ENCODE peak calls at places on chromosomes 6 and 20, in nine cellular contexts. K is effector CD4-positive, alpha-beta T cell; W is ELR; V is fibroblast of mammary gland; P is NCI-H146; N is GM19239; U is Daoy; Y is WTC11; T is H7. G is an unnamed sample.

GRCh38 chr20:58781138-58781537 is 69.6 kb downstream of the GNAS-AS1 start:
- DNase-seq in K (no peak), W (no peak), V (no peak), P (no peak), N (no peak), U (no peak), Y (no peak), T (no peak), G (peak)

GRCh38 chr6:152232494-152233151 is 404.5 kb downstream of the SYNE1 start:
- DNase-seq in K (no peak), W (peak), V (peak), P (no peak), N (no peak), U (peak), Y (no peak), T (no peak), G (no peak)

GRCh38 chr6:21095462-21095861 is 498.1 kb upstream of the SOX4 start:
- DNase-seq in K (no peak), W (no peak), V (no peak), P (no peak), N (no peak), U (no peak), Y (no peak), T (no peak), G (no peak)

GRCh38 chr6:140180306-140180705 is 805.9 kb upstream of the CITED2 start:
- DNase-seq in K (no peak), W (no peak), V (no peak), P (no peak), N (no peak), U (no peak), Y (no peak), T (no peak), G (no peak)

GRCh38 chr6:130708338-130708737 is 118.9 kb upstream of the SMLR1 start:
- DNase-seq in K (no peak), W (peak), V (no peak), P (no peak), N (no peak), U (no peak), Y (no peak), T (no peak), G (peak)

GRCh38 chr20:46547995-46548394 is 2.5 kb downstream of the OCSTAMP start:
- DNase-seq in K (no peak), W (no peak), V (no peak), P (no peak), N (no peak), U (no peak), Y (no peak), T (no peak), G (no peak)

GRCh38 chr20:20009784-20010253 is 7.3 kb upstream of the NAA20 start:
- DNase-seq in K (no peak), W (no peak), V (no peak), P (peak), N (no peak), U (no peak), Y (peak), T (peak), G (peak)

GRCh38 chr6:140537211-140537610 is 1162.8 kb upstream of the CITED2 start:
- DNase-seq in K (no peak), W (peak), V (peak), P (no peak), N (no peak), U (no peak), Y (no peak), T (no peak), G (no peak)

GRCh38 chr20:13101701-13102100 is 92.9 kb downstream of the SPTLC3 start:
- DNase-seq in K (no peak), W (peak), V (peak), P (no peak), N (no peak), U (peak), Y (no peak), T (no peak), G (no peak)

GRCh38 chr6:29815118-29815750 is 12.4 kb upstream of the HLA-G start:
- DNase-seq in K (no peak), W (no peak), V (no peak), P (no peak), N (no peak), U (no peak), Y (no peak), T (no peak), G (no peak)

GRCh38 chr6:169720207-169720855 is 4.0 kb downstream of the PHF10 start:
- DNase-seq in K (no peak), W (no peak), V (no peak), P (no peak), N (no peak), U (no peak), Y (no peak), T (no peak), G (no peak)

GRCh38 chr6:139443226-139444112 is 69.0 kb upstream of the CITED2 start:
- DNase-seq in K (no peak), W (no peak), V (peak), P (no peak), N (no peak), U (no peak), Y (no peak), T (no peak), G (no peak)

GRCh38 chr6:41257369-41258195 is 28.9 kb downstream of the TREM1 start:
- DNase-seq in K (no peak), W (no peak), V (peak), P (peak), N (no peak), U (peak), Y (no peak), T (no peak), G (peak)

GRCh38 chr6:10850728-10851127 is 12.4 kb upstream of the MAK start:
- DNase-seq in K (no peak), W (no peak), V (no peak), P (no peak), N (no peak), U (no peak), Y (no peak), T (no peak), G (no peak)

GRCh38 chr6:56311086-56311485 is 63.7 kb upstream of the COL21A1 start:
- DNase-seq in K (no peak), W (no peak), V (no peak), P (no peak), N (no peak), U (no peak), Y (no peak), T (no peak), G (no peak)

GRCh38 chr6:21595951-21596378 is 2.4 kb downstream of the SOX4 start:
- DNase-seq in K (no peak), W (no peak), V (no peak), P (no peak), N (no peak), U (no peak), Y (no peak), T (peak), G (peak)

GRCh38 chr20:23782366-23782983 is 31.7 kb upstream of the CST1 start:
- DNase-seq in K (no peak), W (peak), V (peak), P (no peak), N (peak), U (no peak), Y (no peak), T (peak), G (no peak)

GRCh38 chr20:37471741-37472235 is 49.3 kb upstream of the NNAT start:
- DNase-seq in K (no peak), W (no peak), V (no peak), P (no peak), N (no peak), U (no peak), Y (no peak), T (no peak), G (no peak)

GRCh38 chr6:116012471-116012949 is 48.2 kb downstream of the FRK start:
- DNase-seq in K (no peak), W (no peak), V (no peak), P (no peak), N (no peak), U (peak), Y (no peak), T (no peak), G (no peak)

GRCh38 chr6:5315883-5316282 is 54.6 kb downstream of the FARS2 start:
- DNase-seq in K (no peak), W (no peak), V (peak), P (no peak), N (no peak), U (no peak), Y (no peak), T (no peak), G (no peak)

GRCh38 chr6:161080263-161080970 is 88.8 kb downstream of the MAP3K4 start:
- DNase-seq in K (no peak), W (no peak), V (no peak), P (no peak), N (no peak), U (no peak), Y (no peak), T (no peak), G (no peak)

GRCh38 chr6:135962731-135963130 is 111.2 kb downstream of the PDE7B start:
- DNase-seq in K (no peak), W (no peak), V (peak), P (no peak), N (no peak), U (peak), Y (no peak), T (no peak), G (no peak)

GRCh38 chr6:7706269-7706668 is 19.6 kb upstream of the BMP6 start:
- DNase-seq in K (no peak), W (no peak), V (no peak), P (no peak), N (no peak), U (no peak), Y (no peak), T (no peak), G (no peak)

GRCh38 chr20:25323486-25324246 is 67.0 kb downstream of the ABHD12 start:
- DNase-seq in K (no peak), W (no peak), V (no peak), P (no peak), N (no peak), U (no peak), Y (no peak), T (peak), G (no peak)

GRCh38 chr20:57396212-57396611 is 5.0 kb downstream of the RBM38 start:
- DNase-seq in K (no peak), W (no peak), V (no peak), P (no peak), N (no peak), U (no peak), Y (no peak), T (no peak), G (peak)

GRCh38 chr6:136446579-136447182 is 103.5 kb downstream of the MAP7 start:
- DNase-seq in K (no peak), W (no peak), V (peak), P (no peak), N (no peak), U (no peak), Y (no peak), T (no peak), G (no peak)

GRCh38 chr6:35278708-35279107 is 18.9 kb upstream of the DEF6 start:
- DNase-seq in K (no peak), W (no peak), V (no peak), P (no peak), N (no peak), U (no peak), Y (no peak), T (no peak), G (no peak)